ENCODE peak calls at places on chromosomes 11 and 22, in six cellular contexts. One of them, this sample, is unnamed.

GRCh38 chr11:125504580-125504979 is 8.5 kb upstream of the FEZ1 start:
- DNase-seq in IMR-90: no peak
- DNase-seq in neuronal stem cell: no peak
- DNase-seq in H1: no peak
- DNase-seq in mesenchymal stem cell: no peak
- DNase-seq in trophoblast cell: no peak
- DNase-seq in this sample: no peak

GRCh38 chr11:46237248-46238077 is 40.0 kb upstream of the CREB3L1 start:
- DNase-seq in IMR-90: peak; percentile 92
- DNase-seq in neuronal stem cell: no peak
- DNase-seq in H1: peak; percentile 87
- DNase-seq in mesenchymal stem cell: peak; percentile 93
- DNase-seq in trophoblast cell: peak; percentile 73
- DNase-seq in this sample: peak; percentile 77

GRCh38 chr11:2441171-2441570 is 3.1 kb downstream of the TRPM5 start:
- DNase-seq in IMR-90: no peak
- DNase-seq in neuronal stem cell: no peak
- DNase-seq in H1: no peak
- DNase-seq in mesenchymal stem cell: no peak
- DNase-seq in trophoblast cell: no peak
- DNase-seq in this sample: no peak

GRCh38 chr11:12746593-12747097 is 72.4 kb downstream of the TEAD1 start:
- DNase-seq in IMR-90: peak; percentile 93
- DNase-seq in neuronal stem cell: peak; percentile 75
- DNase-seq in H1: peak; percentile 82
- DNase-seq in mesenchymal stem cell: peak; percentile 81
- DNase-seq in trophoblast cell: peak; percentile 41
- DNase-seq in this sample: peak; percentile 94

GRCh38 chr11:18192988-18193387 is 20.4 kb downstream of the MRGPRX4 start:
- DNase-seq in IMR-90: no peak
- DNase-seq in neuronal stem cell: no peak
- DNase-seq in H1: no peak
- DNase-seq in mesenchymal stem cell: no peak
- DNase-seq in trophoblast cell: no peak
- DNase-seq in this sample: peak; percentile 72

GRCh38 chr22:41092847-41093371 is 517 bp downstream of the EP300 start:
- DNase-seq in IMR-90: peak; percentile 20
- DNase-seq in neuronal stem cell: no peak
- DNase-seq in H1: peak; percentile 59
- DNase-seq in mesenchymal stem cell: peak; percentile 58
- DNase-seq in trophoblast cell: peak; percentile 72
- DNase-seq in this sample: no peak

GRCh38 chr22:38327805-38328204 is 10.6 kb upstream of the CSNK1E start:
- DNase-seq in IMR-90: peak; percentile 63
- DNase-seq in neuronal stem cell: no peak
- DNase-seq in H1: no peak
- DNase-seq in mesenchymal stem cell: peak; percentile 61
- DNase-seq in trophoblast cell: no peak
- DNase-seq in this sample: no peak

GRCh38 chr11:67629386-67630229 is at the start of gene NUDT8:
- DNase-seq in IMR-90: peak; percentile 68
- DNase-seq in neuronal stem cell: peak; percentile 84
- DNase-seq in H1: peak; percentile 97
- DNase-seq in mesenchymal stem cell: peak; percentile 84
- DNase-seq in trophoblast cell: peak; percentile 93
- DNase-seq in this sample: peak; percentile 90

GRCh38 chr11:94449437-94449836 is 44.2 kb downstream of the MRE11 start:
- DNase-seq in IMR-90: peak; percentile 88
- DNase-seq in neuronal stem cell: no peak
- DNase-seq in H1: no peak
- DNase-seq in mesenchymal stem cell: peak; percentile 69
- DNase-seq in trophoblast cell: peak; percentile 61
- DNase-seq in this sample: no peak

GRCh38 chr22:31490496-31490925 is 869 bp upstream of the EIF4ENIF1 start:
- DNase-seq in IMR-90: peak; percentile 79
- DNase-seq in neuronal stem cell: peak; percentile 26
- DNase-seq in H1: peak; percentile 50
- DNase-seq in mesenchymal stem cell: peak; percentile 88
- DNase-seq in trophoblast cell: peak; percentile 55
- DNase-seq in this sample: peak; percentile 39

GRCh38 chr22:44884968-44885805 is 124.6 kb downstream of the PHF21B start:
- DNase-seq in IMR-90: no peak
- DNase-seq in neuronal stem cell: no peak
- DNase-seq in H1: no peak
- DNase-seq in mesenchymal stem cell: no peak
- DNase-seq in trophoblast cell: no peak
- DNase-seq in this sample: no peak

GRCh38 chr22:30202531-30203006 is 44.0 kb downstream of the LIF start:
- DNase-seq in IMR-90: peak; percentile 69
- DNase-seq in neuronal stem cell: no peak
- DNase-seq in H1: no peak
- DNase-seq in mesenchymal stem cell: peak; percentile 66
- DNase-seq in trophoblast cell: no peak
- DNase-seq in this sample: no peak

GRCh38 chr11:37861671-37862070 is 1263.6 kb upstream of the RAG2 start:
- DNase-seq in IMR-90: no peak
- DNase-seq in neuronal stem cell: no peak
- DNase-seq in H1: no peak
- DNase-seq in mesenchymal stem cell: no peak
- DNase-seq in trophoblast cell: no peak
- DNase-seq in this sample: no peak

GRCh38 chr11:69791266-69791665 is 16.1 kb upstream of the FGF4 start:
- DNase-seq in IMR-90: peak; percentile 61
- DNase-seq in neuronal stem cell: no peak
- DNase-seq in H1: no peak
- DNase-seq in mesenchymal stem cell: peak; percentile 51
- DNase-seq in trophoblast cell: no peak
- DNase-seq in this sample: no peak

GRCh38 chr22:45925811-45926351 is 51.1 kb downstream of the WNT7B start:
- DNase-seq in IMR-90: no peak
- DNase-seq in neuronal stem cell: no peak
- DNase-seq in H1: no peak
- DNase-seq in mesenchymal stem cell: no peak
- DNase-seq in trophoblast cell: no peak
- DNase-seq in this sample: no peak
- H3K14ac ChIP-seq in IMR-90: no peak overlapping the region
- H3K14ac ChIP-seq in neuronal stem cell: no peak overlapping the region
- H3K14ac ChIP-seq in H1: no peak overlapping the region
- H3K14ac ChIP-seq in mesenchymal stem cell: no peak overlapping the region
- H3K14ac ChIP-seq in trophoblast cell: no peak overlapping the region
- H3K14ac ChIP-seq in this sample: no peak overlapping the region

DNA sequence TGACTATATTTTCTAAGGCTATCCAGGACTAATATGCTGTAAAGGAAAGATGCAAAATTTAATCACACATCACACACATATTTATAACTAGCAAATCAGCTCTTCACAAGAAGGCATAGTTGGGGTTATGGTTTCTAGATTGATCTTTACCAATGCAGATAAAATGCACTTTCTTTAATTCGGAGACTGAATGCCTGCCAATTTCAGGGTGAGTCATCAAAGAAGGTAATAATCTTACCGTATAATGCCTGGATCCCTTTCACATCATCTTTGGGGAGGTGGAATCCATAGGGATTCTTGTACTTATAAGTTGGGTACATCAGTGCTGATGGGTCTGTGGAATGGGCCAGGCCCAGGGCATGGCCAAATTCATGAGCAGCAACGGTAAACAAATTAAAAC is 16.4 kb downstream of the MMP20 start:
- DNase-seq in IMR-90: no peak
- DNase-seq in neuronal stem cell: no peak
- DNase-seq in H1: no peak
- DNase-seq in mesenchymal stem cell: no peak
- DNase-seq in trophoblast cell: no peak
- DNase-seq in this sample: no peak
- H3K14ac ChIP-seq in IMR-90: no peak overlapping the region
- H3K14ac ChIP-seq in neuronal stem cell: no peak overlapping the region
- H3K14ac ChIP-seq in H1: no peak overlapping the region
- H3K14ac ChIP-seq in mesenchymal stem cell: no peak overlapping the region
- H3K14ac ChIP-seq in trophoblast cell: no peak overlapping the region
- H3K14ac ChIP-seq in this sample: no peak overlapping the region

GRCh38 chr11:40240284-40240683 is 1219.2 kb downstream of the LRRC4C start:
- DNase-seq in IMR-90: no peak
- DNase-seq in neuronal stem cell: no peak
- DNase-seq in H1: no peak
- DNase-seq in mesenchymal stem cell: no peak
- DNase-seq in trophoblast cell: no peak
- DNase-seq in this sample: no peak

GRCh38 chr11:40235841-40236240 is 1223.6 kb downstream of the LRRC4C start:
- DNase-seq in IMR-90: no peak
- DNase-seq in neuronal stem cell: no peak
- DNase-seq in H1: no peak
- DNase-seq in mesenchymal stem cell: no peak
- DNase-seq in trophoblast cell: no peak
- DNase-seq in this sample: no peak

GRCh38 chr11:40247023-40247422 is 1212.4 kb downstream of the LRRC4C start:
- DNase-seq in IMR-90: no peak
- DNase-seq in neuronal stem cell: no peak
- DNase-seq in H1: no peak
- DNase-seq in mesenchymal stem cell: no peak
- DNase-seq in trophoblast cell: no peak
- DNase-seq in this sample: no peak

GRCh38 chr11:40241524-40242037 is 1217.9 kb downstream of the LRRC4C start:
- DNase-seq in IMR-90: no peak
- DNase-seq in neuronal stem cell: no peak
- DNase-seq in H1: no peak
- DNase-seq in mesenchymal stem cell: peak; percentile 82
- DNase-seq in trophoblast cell: no peak
- DNase-seq in this sample: no peak
- H3K14ac ChIP-seq in IMR-90: no peak overlapping the region
- H3K14ac ChIP-seq in neuronal stem cell: no peak overlapping the region
- H3K14ac ChIP-seq in H1: no peak overlapping the region
- H3K14ac ChIP-seq in mesenchymal stem cell: no peak overlapping the region
- H3K14ac ChIP-seq in trophoblast cell: no peak overlapping the region
- H3K14ac ChIP-seq in this sample: no peak overlapping the region

DNA sequence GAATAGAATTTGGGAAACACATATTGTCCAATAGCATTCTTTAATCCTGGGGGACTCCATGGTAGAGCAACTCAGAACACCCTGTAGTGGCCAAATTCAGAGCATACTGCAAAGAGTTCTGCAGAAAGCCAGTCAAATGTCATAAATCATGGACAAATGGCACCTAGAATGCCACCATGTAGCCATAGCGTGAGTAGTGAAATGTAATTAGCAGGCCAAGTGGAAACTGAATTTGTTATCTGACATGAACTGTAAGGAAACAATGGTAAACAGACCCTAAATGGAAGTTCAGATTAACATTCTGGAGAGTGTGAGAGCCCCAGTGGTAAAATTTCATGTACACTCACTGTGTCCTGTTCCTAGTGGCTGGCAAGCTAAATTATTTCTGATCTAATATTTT is 7.0 kb upstream of the PRSS23 start:
- DNase-seq in IMR-90: no peak
- DNase-seq in neuronal stem cell: no peak
- DNase-seq in H1: no peak
- DNase-seq in mesenchymal stem cell: no peak
- DNase-seq in trophoblast cell: no peak
- DNase-seq in this sample: no peak
- H3K14ac ChIP-seq in IMR-90: no peak overlapping the region
- H3K14ac ChIP-seq in neuronal stem cell: no peak overlapping the region
- H3K14ac ChIP-seq in H1: no peak overlapping the region
- H3K14ac ChIP-seq in mesenchymal stem cell: no peak overlapping the region
- H3K14ac ChIP-seq in trophoblast cell: no peak overlapping the region
- H3K14ac ChIP-seq in this sample: no peak overlapping the region

DNA sequence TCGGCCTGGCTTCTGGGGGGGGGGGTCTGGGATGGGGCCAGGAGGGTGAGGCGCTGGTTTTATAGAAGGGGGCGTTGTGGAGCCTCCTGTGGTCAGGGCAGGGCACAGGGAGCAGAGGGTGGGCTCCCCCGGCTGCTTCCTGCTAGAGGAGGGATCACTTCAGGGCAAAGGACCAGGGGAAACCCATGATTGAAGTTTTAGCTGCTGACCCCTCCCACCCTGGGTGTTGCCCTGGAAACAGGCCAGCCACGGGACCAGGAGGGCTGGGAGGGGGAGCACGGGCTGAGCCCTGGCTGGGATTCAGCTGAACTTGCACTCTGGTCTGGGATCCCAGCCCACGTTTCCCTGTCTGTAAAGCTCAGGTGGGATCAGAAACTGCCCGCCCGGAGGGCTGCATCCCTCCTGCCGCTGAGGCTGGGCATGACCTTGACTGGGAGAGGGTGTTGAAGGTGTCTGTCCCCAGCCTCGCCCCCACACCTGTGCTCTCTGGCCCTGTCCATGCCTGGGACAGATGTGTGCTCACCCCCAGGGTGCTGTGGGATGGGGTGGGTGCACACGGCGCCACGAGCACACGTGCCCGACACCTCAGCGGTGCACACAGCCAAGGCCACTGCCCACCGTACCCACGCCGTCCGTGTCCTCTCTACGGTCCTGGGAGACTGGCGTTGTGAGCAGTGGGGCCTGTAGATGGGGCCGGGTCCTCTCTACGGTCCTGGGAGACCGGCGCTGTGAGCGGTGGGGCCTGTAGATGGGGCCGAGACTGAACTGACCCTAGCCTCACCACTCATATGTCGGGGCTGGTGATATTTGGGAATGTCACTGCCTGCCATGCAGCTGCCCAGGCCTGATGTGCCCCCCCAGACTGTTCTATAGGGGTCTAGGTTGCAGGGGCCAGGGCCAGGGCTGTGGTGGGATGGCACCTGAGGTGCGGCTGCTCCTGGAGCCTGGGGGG is 2.3 kb downstream of the TSPAN4 start:
- DNase-seq in IMR-90: peak; percentile 87
- DNase-seq in neuronal stem cell: no peak
- DNase-seq in H1: peak; percentile 89
- DNase-seq in mesenchymal stem cell: peak; percentile 87
- DNase-seq in trophoblast cell: peak; percentile 31
- DNase-seq in this sample: peak; percentile 94
- H3K14ac ChIP-seq in IMR-90: peak overlapping the region; percentile 99
- H3K14ac ChIP-seq in neuronal stem cell: peak overlapping the region; percentile 49
- H3K14ac ChIP-seq in H1: no peak overlapping the region
- H3K14ac ChIP-seq in mesenchymal stem cell: no peak overlapping the region
- H3K14ac ChIP-seq in trophoblast cell: no peak overlapping the region
- H3K14ac ChIP-seq in this sample: peak overlapping the region; percentile 37

GRCh38 chr11:105769627-105770026 is 159.8 kb downstream of the GRIA4 start:
- DNase-seq in IMR-90: no peak
- DNase-seq in neuronal stem cell: no peak
- DNase-seq in H1: no peak
- DNase-seq in mesenchymal stem cell: no peak
- DNase-seq in trophoblast cell: no peak
- DNase-seq in this sample: no peak

DNA sequence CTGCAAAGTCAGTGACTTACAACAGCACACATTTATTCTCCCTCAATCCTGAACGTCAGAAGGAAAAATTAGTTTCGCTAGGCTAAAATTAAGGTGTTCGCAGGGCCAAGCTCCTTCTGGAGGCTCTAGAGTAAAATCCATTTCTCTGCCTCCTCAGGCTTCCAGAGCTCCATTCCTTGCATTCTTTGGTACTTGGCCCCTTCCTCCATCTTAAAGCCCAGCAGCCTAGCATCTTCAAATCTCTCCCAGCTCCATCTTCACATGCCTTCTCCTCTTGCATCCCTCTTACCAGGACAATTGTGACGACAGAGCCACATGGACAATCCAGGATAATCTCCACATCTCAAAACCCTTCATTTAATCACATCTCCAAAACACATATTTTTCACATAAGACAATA is 165.0 kb downstream of the GRIA4 start:
- DNase-seq in IMR-90: no peak
- DNase-seq in neuronal stem cell: no peak
- DNase-seq in H1: no peak
- DNase-seq in mesenchymal stem cell: no peak
- DNase-seq in trophoblast cell: no peak
- DNase-seq in this sample: peak; percentile 24
- H3K14ac ChIP-seq in IMR-90: no peak overlapping the region
- H3K14ac ChIP-seq in neuronal stem cell: no peak overlapping the region
- H3K14ac ChIP-seq in H1: no peak overlapping the region
- H3K14ac ChIP-seq in mesenchymal stem cell: no peak overlapping the region
- H3K14ac ChIP-seq in trophoblast cell: no peak overlapping the region
- H3K14ac ChIP-seq in this sample: no peak overlapping the region

GRCh38 chr11:11211186-11211585 is 141.9 kb downstream of the CSNK2A3 start:
- DNase-seq in IMR-90: no peak
- DNase-seq in neuronal stem cell: no peak
- DNase-seq in H1: no peak
- DNase-seq in mesenchymal stem cell: no peak
- DNase-seq in trophoblast cell: peak; percentile 54
- DNase-seq in this sample: no peak
- H3K14ac ChIP-seq in IMR-90: no peak overlapping the region
- H3K14ac ChIP-seq in neuronal stem cell: no peak overlapping the region
- H3K14ac ChIP-seq in H1: no peak overlapping the region
- H3K14ac ChIP-seq in mesenchymal stem cell: no peak overlapping the region
- H3K14ac ChIP-seq in trophoblast cell: no peak overlapping the region
- H3K14ac ChIP-seq in this sample: no peak overlapping the region

This sample was measured in H9.